ENCODE peak calls at places on chromosome 19, in eight cellular contexts. One of them, this sample, is unnamed.

GRCh38 chr19:53553865-53554791 is 16.2 kb downstream of the ZNF331 start:
- DNase-seq in AG04449: no peak
- DNase-seq in B cell: peak; percentile 82
- DNase-seq in KG1: peak; percentile 14
- DNase-seq in HS-27A: peak; percentile 62
- DNase-seq in endothelial cell of umbilical vein: peak; percentile 82
- DNase-seq in A172: no peak
- DNase-seq in NCI-H460: no peak
- DNase-seq in this sample: peak; percentile 94

GRCh38 chr19:3544742-3545668 is 6.0 kb downstream of the TEKTIP1 start:
- DNase-seq in AG04449: no peak
- DNase-seq in B cell: peak; percentile 91
- DNase-seq in KG1: peak; percentile 3
- DNase-seq in HS-27A: no peak
- DNase-seq in endothelial cell of umbilical vein: peak; percentile 47
- DNase-seq in A172: peak; percentile 72
- DNase-seq in NCI-H460: peak; percentile 48
- DNase-seq in this sample: peak; percentile 88

GRCh38 chr19:6489278-6490061 is 7.9 kb upstream of the DENND1C start:
- DNase-seq in AG04449: no peak
- DNase-seq in B cell: peak; percentile 32
- DNase-seq in KG1: no peak
- DNase-seq in HS-27A: no peak
- DNase-seq in endothelial cell of umbilical vein: no peak
- DNase-seq in A172: no peak
- DNase-seq in NCI-H460: no peak
- DNase-seq in this sample: peak; percentile 15

GRCh38 chr19:39144487-39145071 is 19.0 kb downstream of the PAK4 start:
- DNase-seq in AG04449: no peak
- DNase-seq in B cell: no peak
- DNase-seq in KG1: no peak
- DNase-seq in HS-27A: no peak
- DNase-seq in endothelial cell of umbilical vein: peak; percentile 90
- DNase-seq in A172: no peak
- DNase-seq in NCI-H460: no peak
- DNase-seq in this sample: no peak

GRCh38 chr19:55173717-55174409 is 6.2 kb downstream of the SYT5 start:
- DNase-seq in AG04449: no peak
- DNase-seq in B cell: peak; percentile 78
- DNase-seq in KG1: no peak
- DNase-seq in HS-27A: peak; percentile 85
- DNase-seq in endothelial cell of umbilical vein: no peak
- DNase-seq in A172: peak; percentile 92
- DNase-seq in NCI-H460: peak; percentile 66
- DNase-seq in this sample: peak; percentile 56

GRCh38 chr19:55600336-55601028 is 394 bp downstream of the ZNF524 start:
- DNase-seq in AG04449: no peak
- DNase-seq in B cell: no peak
- DNase-seq in KG1: peak; percentile 85
- DNase-seq in HS-27A: no peak
- DNase-seq in endothelial cell of umbilical vein: peak; percentile 72
- DNase-seq in A172: no peak
- DNase-seq in NCI-H460: no peak
- DNase-seq in this sample: no peak

GRCh38 chr19:729564-730381 is 21.0 kb downstream of the PALM start:
- DNase-seq in AG04449: no peak
- DNase-seq in B cell: peak; percentile 25
- DNase-seq in KG1: no peak
- DNase-seq in HS-27A: no peak
- DNase-seq in endothelial cell of umbilical vein: no peak
- DNase-seq in A172: no peak
- DNase-seq in NCI-H460: no peak
- DNase-seq in this sample: no peak

GRCh38 chr19:13920940-13921744 is 15.1 kb downstream of the CC2D1A start:
- DNase-seq in AG04449: no peak
- DNase-seq in B cell: no peak
- DNase-seq in KG1: peak; percentile 16
- DNase-seq in HS-27A: peak; percentile 50
- DNase-seq in endothelial cell of umbilical vein: peak; percentile 34
- DNase-seq in A172: peak; percentile 83
- DNase-seq in NCI-H460: no peak
- DNase-seq in this sample: peak; percentile 59

GRCh38 chr19:46815833-46816627 is 27.6 kb upstream of the SLC1A5 start:
- DNase-seq in AG04449: no peak
- DNase-seq in B cell: no peak
- DNase-seq in KG1: no peak
- DNase-seq in HS-27A: no peak
- DNase-seq in endothelial cell of umbilical vein: no peak
- DNase-seq in A172: no peak
- DNase-seq in NCI-H460: no peak
- DNase-seq in this sample: no peak

GRCh38 chr19:43078311-43078710 is 4.2 kb downstream of the PSG2 start:
- DNase-seq in AG04449: peak; percentile 74
- DNase-seq in B cell: no peak
- DNase-seq in KG1: no peak
- DNase-seq in HS-27A: peak; percentile 90
- DNase-seq in endothelial cell of umbilical vein: no peak
- DNase-seq in A172: peak; percentile 85
- DNase-seq in NCI-H460: no peak
- DNase-seq in this sample: no peak

GRCh38 chr19:41537789-41538188 is 38.2 kb upstream of the CEACAM21 start:
- DNase-seq in AG04449: no peak
- DNase-seq in B cell: no peak
- DNase-seq in KG1: no peak
- DNase-seq in HS-27A: no peak
- DNase-seq in endothelial cell of umbilical vein: peak; percentile 43
- DNase-seq in A172: peak; percentile 10
- DNase-seq in NCI-H460: no peak
- DNase-seq in this sample: peak; percentile 78

GRCh38 chr19:50554212-50554611 is 14.0 kb downstream of the LRRC4B start:
- DNase-seq in AG04449: no peak
- DNase-seq in B cell: no peak
- DNase-seq in KG1: no peak
- DNase-seq in HS-27A: no peak
- DNase-seq in endothelial cell of umbilical vein: no peak
- DNase-seq in A172: no peak
- DNase-seq in NCI-H460: no peak
- DNase-seq in this sample: no peak

GRCh38 chr19:2550431-2551171 is 74.7 kb downstream of the GADD45B start:
- DNase-seq in AG04449: no peak
- DNase-seq in B cell: no peak
- DNase-seq in KG1: no peak
- DNase-seq in HS-27A: no peak
- DNase-seq in endothelial cell of umbilical vein: no peak
- DNase-seq in A172: peak; percentile 59
- DNase-seq in NCI-H460: no peak
- DNase-seq in this sample: no peak

GRCh38 chr19:11860721-11861120 is 12.2 kb downstream of the ZNF439 start:
- DNase-seq in AG04449: no peak
- DNase-seq in B cell: no peak
- DNase-seq in KG1: no peak
- DNase-seq in HS-27A: no peak
- DNase-seq in endothelial cell of umbilical vein: no peak
- DNase-seq in A172: no peak
- DNase-seq in NCI-H460: no peak
- DNase-seq in this sample: no peak

GRCh38 chr19:35585844-35586243 is at the start of gene PMIS2:
- DNase-seq in AG04449: no peak
- DNase-seq in B cell: no peak
- DNase-seq in KG1: no peak
- DNase-seq in HS-27A: no peak
- DNase-seq in endothelial cell of umbilical vein: no peak
- DNase-seq in A172: peak; percentile 21
- DNase-seq in NCI-H460: no peak
- DNase-seq in this sample: no peak

GRCh38 chr19:5949792-5950305 is 28.1 kb downstream of the RANBP3 start:
- DNase-seq in AG04449: no peak
- DNase-seq in B cell: no peak
- DNase-seq in KG1: no peak
- DNase-seq in HS-27A: no peak
- DNase-seq in endothelial cell of umbilical vein: no peak
- DNase-seq in A172: no peak
- DNase-seq in NCI-H460: no peak
- DNase-seq in this sample: peak; percentile 78

GRCh38 chr19:12703056-12703455 is 6.6 kb upstream of the FBXW9 start:
- DNase-seq in AG04449: no peak
- DNase-seq in B cell: no peak
- DNase-seq in KG1: no peak
- DNase-seq in HS-27A: no peak
- DNase-seq in endothelial cell of umbilical vein: peak; percentile 60
- DNase-seq in A172: peak; percentile 68
- DNase-seq in NCI-H460: no peak
- DNase-seq in this sample: no peak

GRCh38 chr19:30752201-30752600 is 380.0 kb downstream of the ZNF536 start:
- DNase-seq in AG04449: no peak
- DNase-seq in B cell: no peak
- DNase-seq in KG1: no peak
- DNase-seq in HS-27A: no peak
- DNase-seq in endothelial cell of umbilical vein: no peak
- DNase-seq in A172: no peak
- DNase-seq in NCI-H460: no peak
- DNase-seq in this sample: no peak

GRCh38 chr19:4577020-4577782 is 17.7 kb upstream of the SEMA6B start:
- DNase-seq in AG04449: no peak
- DNase-seq in B cell: no peak
- DNase-seq in KG1: no peak
- DNase-seq in HS-27A: no peak
- DNase-seq in endothelial cell of umbilical vein: no peak
- DNase-seq in A172: peak; percentile 40
- DNase-seq in NCI-H460: no peak
- DNase-seq in this sample: no peak

GRCh38 chr19:56297010-56297409 is 17.6 kb downstream of the ZSCAN5A start:
- DNase-seq in AG04449: no peak
- DNase-seq in B cell: no peak
- DNase-seq in KG1: no peak
- DNase-seq in HS-27A: no peak
- DNase-seq in endothelial cell of umbilical vein: no peak
- DNase-seq in A172: no peak
- DNase-seq in NCI-H460: no peak
- DNase-seq in this sample: no peak

GRCh38 chr19:15463865-15464371 is 426 bp downstream of the RASAL3 start:
- DNase-seq in AG04449: no peak
- DNase-seq in B cell: peak; percentile 84
- DNase-seq in KG1: peak; percentile 90
- DNase-seq in HS-27A: no peak
- DNase-seq in endothelial cell of umbilical vein: no peak
- DNase-seq in A172: no peak
- DNase-seq in NCI-H460: no peak
- DNase-seq in this sample: peak; percentile 88

GRCh38 chr19:3276341-3276799 is 51.9 kb downstream of the CELF5 start:
- DNase-seq in AG04449: no peak
- DNase-seq in B cell: peak; percentile 59
- DNase-seq in KG1: no peak
- DNase-seq in HS-27A: no peak
- DNase-seq in endothelial cell of umbilical vein: no peak
- DNase-seq in A172: peak; percentile 85
- DNase-seq in NCI-H460: no peak
- DNase-seq in this sample: peak; percentile 64

This sample was measured in activated naive CD4-positive, alpha-beta T cell treated with anti-CD3 and anti-CD28 coated beads for 36 hours.